ENCODE peak calls at places on chromosomes 5 and 9, in four cellular contexts. R is WTC11, W is HepG2, F is K562. M is an unnamed sample.

GRCh38 chr5:82421119-82421518 is 143.0 kb upstream of the RPS23 start:
- DNase-seq in R (no peak), W (no peak), F (peak; percentile 33), M (no peak)

GRCh38 chr9:34884732-34885131 is 73.4 kb upstream of the PHF24 start:
- DNase-seq in R (no peak), W (no peak), F (no peak), M (no peak)

GRCh38 chr5:2917093-2917492 is 165.6 kb upstream of the IRX2 start:
- DNase-seq in R (no peak), W (no peak), F (no peak), M (peak; percentile 0)

GRCh38 chr5:61401726-61402125 is 69.7 kb downstream of the ZSWIM6 start:
- DNase-seq in R (no peak), W (no peak), F (peak; percentile 21), M (no peak)

GRCh38 chr5:2877520-2877919 is 126.0 kb upstream of the IRX2 start:
- DNase-seq in R (no peak), W (no peak), F (no peak), M (no peak)

GRCh38 chr5:36877667-36878420 is 1.3 kb downstream of the NIPBL start:
- DNase-seq in R (no peak), W (peak; percentile 47), F (peak; percentile 45), M (peak; percentile 9)

GRCh38 chr5:109650451-109650850 is 39.3 kb upstream of the MAN2A1 start:
- DNase-seq in R (no peak), W (no peak), F (no peak), M (no peak)

GRCh38 chr5:106454651-106455415 is 1215.9 kb downstream of the EFNA5 start:
- DNase-seq in R (peak; percentile 39), W (peak; percentile 5), F (no peak), M (peak; percentile 31)

GRCh38 chr5:172705576-172706084 is 64.6 kb downstream of the NEURL1B start:
- DNase-seq in R (no peak), W (no peak), F (no peak), M (no peak)

GRCh38 chr5:149816661-149817060 is 86.6 kb downstream of the PPARGC1B start:
- DNase-seq in R (no peak), W (no peak), F (no peak), M (no peak)

GRCh38 chr5:127867006-127867788 is 164.0 kb downstream of the CCDC192 start:
- DNase-seq in R (no peak), W (no peak), F (no peak), M (no peak)

GRCh38 chr9:4334439-4334838 is 34.6 kb upstream of the GLIS3 start:
- DNase-seq in R (peak; percentile 30), W (peak; percentile 46), F (no peak), M (no peak)

GRCh38 chr5:137890850-137891249 is 1.6 kb downstream of the PKD2L2 start:
- DNase-seq in R (no peak), W (peak; percentile 58), F (no peak), M (no peak)

GRCh38 chr9:16068476-16068875 is 515.6 kb downstream of the CCDC171 start:
- DNase-seq in R (no peak), W (no peak), F (no peak), M (no peak)

GRCh38 chr9:12657998-12658397 is 35.2 kb upstream of the TYRP1 start:
- DNase-seq in R (no peak), W (no peak), F (no peak), M (no peak)

GRCh38 chr5:10251409-10251808 is 1.3 kb downstream of the CCT5 start:
- DNase-seq in R (no peak), W (peak; percentile 66), F (no peak), M (no peak)

GRCh38 chr5:14729448-14730385 is 65.2 kb downstream of the OTULIN start:
- DNase-seq in R (no peak), W (no peak), F (no peak), M (no peak)

GRCh38 chr9:13088734-13089427 is 190.6 kb downstream of the MPDZ start:
- DNase-seq in R (peak; percentile 51), W (peak; percentile 36), F (peak; percentile 47), M (peak; percentile 57)

GRCh38 chr5:135266975-135267374 is 132.1 kb downstream of the MACROH2A1 start:
- DNase-seq in R (no peak), W (no peak), F (no peak), M (no peak)

GRCh38 chr5:67575087-67575486 is 378.5 kb upstream of the CD180 start:
- DNase-seq in R (no peak), W (no peak), F (no peak), M (no peak)

GRCh38 chr9:82606761-82607382 is 456.1 kb downstream of the RASEF start:
- DNase-seq in R (peak; percentile 48), W (peak; percentile 69), F (no peak), M (peak; percentile 53)

GRCh38 chr5:124738751-124739559 is 7.5 kb downstream of the ZNF608 start:
- DNase-seq in R (no peak), W (no peak), F (no peak), M (no peak)

GRCh38 chr5:64330728-64331231 is 165.1 kb downstream of the RNF180 start:
- DNase-seq in R (no peak), W (no peak), F (no peak), M (no peak)

GRCh38 chr9:34653610-34654072 is 1.7 kb downstream of the IL11RA start:
- DNase-seq in R (no peak), W (no peak), F (no peak), M (no peak)

GRCh38 chr5:87009146-87009545 is 258.5 kb upstream of the RASA1 start:
- DNase-seq in R (no peak), W (no peak), F (no peak), M (no peak)

GRCh38 chr5:87010736-87011135 is 256.9 kb upstream of the RASA1 start:
- DNase-seq in R (no peak), W (no peak), F (no peak), M (no peak)

GRCh38 chr5:87002485-87002884 is 265.2 kb upstream of the RASA1 start:
- DNase-seq in R (no peak), W (no peak), F (no peak), M (no peak)

GRCh38 chr5:87004101-87004500 is 263.6 kb upstream of the RASA1 start:
- DNase-seq in R (no peak), W (no peak), F (no peak), M (no peak)

GRCh38 chr5:87007737-87008136 is 259.9 kb upstream of the RASA1 start:
- DNase-seq in R (no peak), W (no peak), F (no peak), M (no peak)
- TF ChIP-seq ELF4 in R (no peak), W (no peak), F (no peak), M (no peak)

GRCh38 chr5:111735829-111736228 is 21.2 kb downstream of the NREP start:
- DNase-seq in R (peak; percentile 53), W (no peak), F (no peak), M (no peak)
- TF ChIP-seq ELF4 in R (no peak), W (no peak), F (no peak), M (no peak)

DNA sequence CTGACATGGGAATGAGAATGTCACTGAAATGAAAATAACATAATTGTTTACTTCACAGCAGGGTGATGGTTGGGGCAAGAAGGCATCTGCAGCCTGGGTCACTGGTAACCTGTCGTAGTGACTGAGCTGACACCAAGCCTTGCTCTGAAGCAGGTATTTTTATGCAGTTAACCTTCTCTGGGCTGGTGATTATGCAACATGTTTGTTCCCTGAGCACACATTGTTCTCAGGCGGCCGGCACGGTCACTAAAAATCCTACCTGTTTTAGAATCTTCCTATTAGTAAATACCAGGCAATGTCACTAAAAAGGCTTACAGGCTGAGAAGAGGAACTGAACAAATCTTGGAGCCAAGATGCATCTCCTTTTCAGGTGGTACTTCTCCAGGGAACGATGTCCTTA is 157.8 kb upstream of the NR3C1 start:
- DNase-seq in R (no peak), W (peak; percentile 72), F (no peak), M (no peak)
- TF ChIP-seq ELF4 in R (no peak), W (no peak), F (no peak), M (no peak)

DNA sequence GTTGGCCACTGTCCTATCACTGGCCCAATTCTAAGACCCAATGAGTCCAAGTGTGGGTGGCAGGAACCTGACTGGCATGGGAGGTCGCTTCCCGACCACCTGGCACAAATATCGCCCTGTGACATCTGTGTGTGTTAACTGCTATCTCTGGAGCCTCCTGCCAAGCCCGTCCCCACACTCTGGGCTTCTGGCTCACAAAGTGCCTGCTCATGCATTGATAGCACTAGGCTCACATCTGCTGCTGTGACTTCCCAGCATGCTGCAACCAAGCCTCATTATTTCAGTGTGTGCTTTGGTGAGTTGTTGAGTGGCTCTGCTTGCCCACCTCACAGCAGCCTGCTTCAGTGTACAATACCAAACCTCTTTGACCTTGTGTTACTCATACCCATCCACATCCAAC is 139.8 kb downstream of the APBA1 start:
- DNase-seq in R (no peak), W (no peak), F (no peak), M (no peak)
- TF ChIP-seq ELF4 in R (no peak), W (no peak), F (no peak), M (no peak)

GRCh38 chr9:129945314-129945713 is 97.7 kb downstream of the FNBP1 start:
- DNase-seq in R (no peak), W (no peak), F (no peak), M (no peak)

GRCh38 chr9:129952337-129952736 is 90.7 kb downstream of the FNBP1 start:
- DNase-seq in R (no peak), W (no peak), F (no peak), M (no peak)

GRCh38 chr9:129944501-129945116 is 98.4 kb downstream of the FNBP1 start:
- DNase-seq in R (no peak), W (no peak), F (no peak), M (no peak)

GRCh38 chr9:129949821-129950220 is 93.2 kb downstream of the FNBP1 start:
- DNase-seq in R (no peak), W (no peak), F (no peak), M (no peak)

GRCh38 chr9:129946596-129946995 is 96.4 kb downstream of the FNBP1 start:
- DNase-seq in R (no peak), W (no peak), F (no peak), M (no peak)
- TF ChIP-seq ELF4 in R (no peak), W (no peak), F (no peak), M (no peak)

GRCh38 chr9:28801144-28801799 is 1228.0 kb upstream of the C9orf72 start:
- DNase-seq in R (no peak), W (no peak), F (no peak), M (no peak)
- TF ChIP-seq ELF4 in R (no peak), W (no peak), F (no peak), M (no peak)

M was measured in HEK293T.